ENCODE peak calls at places on chromosome 12, in nine cellular contexts. G is GM23338, W is esophagus squamous epithelium, Z is fibroblast of lung, A is HepG2, S is foreskin fibroblast, T is epithelial cell of esophagus, O is uterus, Q is fibroblast of villous mesenchyme. Y is an unnamed sample.

GRCh38 chr12:6627598-6627997 is 8.2 kb downstream of the LPAR5 start:
- DNase-seq in Q (no peak), W (no peak), Z (no peak), A (no peak), T (no peak), O (no peak), G (no peak), S (no peak), Y (no peak)

GRCh38 chr12:45244561-45245348 is 28.9 kb downstream of the ANO6 start:
- DNase-seq in S (peak), Q (peak), A (no peak), Z (peak), W (no peak), G (peak), O (no peak), T (peak), Y (no peak)

GRCh38 chr12:76608070-76608469 is 48.5 kb upstream of the OSBPL8 start:
- DNase-seq in S (no peak), A (no peak), Z (no peak), T (peak), G (peak), Q (no peak), O (no peak), W (no peak), Y (no peak)

GRCh38 chr12:64030155-64030554 is 185.7 kb downstream of the SRGAP1 start:
- DNase-seq in W (no peak), A (no peak), S (no peak), G (no peak), Q (no peak), Z (peak), T (no peak), O (no peak), Y (no peak)

GRCh38 chr12:104702565-104703139 is 245.9 kb downstream of the CHST11 start:
- DNase-seq in O (peak), T (no peak), W (no peak), Q (peak), Z (no peak), A (no peak), S (peak), G (no peak), Y (no peak)

GRCh38 chr12:3002636-3003035 is 43.4 kb downstream of the TEAD4 start:
- DNase-seq in G (no peak), O (no peak), Z (no peak), S (no peak), W (no peak), A (no peak), T (peak), Q (no peak), Y (no peak)

GRCh38 chr12:64968989-64969819 is 144.8 kb downstream of the TBC1D30 start:
- DNase-seq in Z (peak), G (peak), O (no peak), A (peak), T (peak), S (peak), W (no peak), Q (peak), Y (peak)

GRCh38 chr12:116861331-116861730 is 19.9 kb downstream of the HRK start:
- DNase-seq in A (no peak), S (peak), W (no peak), T (no peak), Z (peak), G (no peak), Q (peak), O (peak), Y (peak)

GRCh38 chr12:25130741-25131188 is 64.2 kb downstream of the DNAI7 start:
- DNase-seq in G (peak), S (peak), Q (peak), T (peak), W (no peak), O (no peak), Z (peak), A (peak), Y (no peak)

GRCh38 chr12:120199595-120200306 is 1.2 kb downstream of the RPLP0 start:
- DNase-seq in A (no peak), Q (peak), T (peak), S (peak), W (no peak), G (no peak), Z (peak), O (peak), Y (no peak)

GRCh38 chr12:126069549-126070165 is 1004.4 kb downstream of the AACS start:
- DNase-seq in G (peak), O (no peak), W (no peak), Q (peak), A (peak), S (peak), T (peak), Z (peak), Y (peak)

GRCh38 chr12:96073346-96074336 is 38.3 kb upstream of the LTA4H start:
- DNase-seq in A (no peak), T (peak), O (no peak), Q (no peak), G (peak), Z (no peak), W (no peak), S (peak), Y (no peak)

GRCh38 chr12:70449074-70449757 is 83.1 kb downstream of the KCNMB4 start:
- DNase-seq in T (peak), A (peak), G (no peak), Q (peak), O (no peak), S (peak), Z (peak), W (no peak), Y (peak)

GRCh38 chr12:121181181-121181580 is 28.7 kb upstream of the P2RX4 start:
- DNase-seq in S (peak), T (no peak), Z (peak), Q (peak), O (no peak), A (no peak), G (no peak), W (no peak), Y (no peak)

GRCh38 chr12:47818007-47818376 is 1.7 kb downstream of the HDAC7 start:
- DNase-seq in O (no peak), A (no peak), S (no peak), Q (no peak), G (no peak), Z (no peak), T (no peak), W (no peak), Y (no peak)

GRCh38 chr12:47819544-47819901 is 180 bp downstream of the HDAC7 start:
- DNase-seq in A (no peak), Q (no peak), Z (no peak), T (no peak), S (no peak), G (no peak), O (no peak), W (no peak), Y (no peak)

GRCh38 chr12:47817272-47818006 is 2.3 kb downstream of the HDAC7 start:
- DNase-seq in Z (no peak), S (peak), W (no peak), Q (no peak), G (peak), O (no peak), A (peak), T (no peak), Y (no peak)

GRCh38 chr12:47818701-47819543 is 781 bp downstream of the HDAC7 start:
- DNase-seq in G (peak), S (peak), Z (no peak), W (no peak), Q (peak), A (peak), T (no peak), O (peak), Y (no peak)

DNA sequence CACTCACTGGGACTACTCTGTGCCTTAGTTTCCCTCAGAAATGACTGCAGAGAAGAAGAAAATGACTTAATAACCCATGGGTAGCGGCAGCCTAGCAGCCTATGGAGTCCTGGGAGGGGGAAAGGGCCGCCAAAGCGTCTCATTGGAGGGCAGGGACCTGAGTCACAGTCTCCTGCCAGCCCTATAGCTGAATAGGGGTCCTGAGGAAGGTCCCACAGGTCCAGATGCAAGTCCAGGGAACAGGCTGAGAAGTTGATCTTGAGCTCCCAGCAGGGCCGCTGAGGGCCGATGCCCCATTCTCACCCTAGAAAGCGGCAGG is 1.4 kb downstream of the HDAC7 start:
- DNase-seq in Z (no peak), Q (no peak), W (no peak), T (no peak), G (peak), A (no peak), O (no peak), S (no peak), Y (no peak)
- H3K4me3 ChIP-seq in Z (peak), Q (peak), W (peak), T (peak), G (peak), A (peak), O (peak), S (peak), Y (peak)

GRCh38 chr12:113955109-113955970 is 10.8 kb downstream of the RBM19 start:
- DNase-seq in G (peak), A (peak), S (peak), W (no peak), O (no peak), Z (no peak), T (peak), Q (peak), Y (no peak)
- TF ChIP-seq CTCF in G (peak), A (peak), S (peak), W (peak), O (no peak), Z (peak), T (peak), Q (peak), Y (peak)

DNA sequence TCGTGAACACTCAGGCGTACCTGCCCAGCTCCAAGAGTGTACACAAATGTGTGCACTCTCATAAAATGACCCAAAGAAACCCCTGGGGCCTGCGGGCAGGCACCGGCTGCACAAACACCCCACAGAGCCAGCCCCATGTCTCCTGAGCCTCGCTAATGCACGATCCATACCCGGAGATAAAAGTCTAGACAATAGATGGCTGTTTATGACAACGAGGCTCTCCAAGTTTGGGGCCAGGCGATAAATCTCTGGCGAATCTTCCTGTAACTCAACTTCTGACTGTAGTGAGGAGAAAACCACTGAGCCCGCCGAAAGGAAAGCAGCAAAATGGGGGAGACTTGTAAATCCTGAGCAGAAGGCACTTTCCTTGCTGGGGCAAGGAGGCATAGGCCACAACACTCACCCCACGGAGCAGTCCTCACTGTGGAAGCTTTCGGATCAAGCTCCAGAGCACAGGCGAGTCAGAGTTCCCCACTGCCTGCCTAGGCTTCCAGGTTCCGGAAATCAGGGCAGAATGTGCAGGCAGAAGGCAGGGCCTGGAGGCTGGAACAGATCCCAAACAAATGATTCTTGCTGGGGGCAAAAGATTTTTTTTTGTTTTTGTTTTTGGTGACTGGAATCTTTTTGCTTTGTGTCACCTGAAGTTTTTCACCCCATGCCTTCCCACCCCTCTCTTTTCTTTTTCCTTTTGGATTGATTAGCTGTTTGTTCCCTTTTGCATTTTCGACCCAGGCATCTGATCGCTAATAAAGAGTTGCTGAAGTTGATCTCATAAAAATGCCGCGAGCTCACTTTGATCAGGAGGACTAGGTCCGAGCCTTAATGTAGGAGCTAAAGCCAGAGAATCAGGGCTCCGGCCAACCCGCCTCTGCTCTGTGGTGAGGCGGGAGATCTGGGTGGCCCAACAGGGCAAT is 4.5 kb upstream of the HOXC11 start:
- DNase-seq in T (no peak), O (no peak), G (no peak), S (peak), Q (no peak), W (no peak), Z (no peak), A (no peak), Y (no peak)
- H3K4me3 ChIP-seq in T (no peak), O (no peak), G (no peak), S (peak), Q (peak), W (no peak), Z (no peak), A (no peak), Y (peak)

GRCh38 chr12:85325452-85325851 is 45.4 kb downstream of the ALX1 start:
- DNase-seq in S (no peak), Q (no peak), Z (no peak), T (no peak), A (no peak), W (no peak), O (no peak), G (no peak), Y (no peak)

GRCh38 chr12:85322715-85323114 is 42.7 kb downstream of the ALX1 start:
- DNase-seq in Z (peak), Q (peak), G (no peak), A (no peak), W (no peak), O (no peak), T (no peak), S (peak), Y (no peak)
- TF ChIP-seq CTCF in Z (no peak), Q (no peak), G (no peak), A (no peak), W (no peak), O (no peak), T (no peak), S (no peak), Y (no peak)

GRCh38 chr12:52395761-52396434 is 10.2 kb downstream of the KRT82 start:
- DNase-seq in T (peak), G (peak), Z (no peak), W (no peak), A (peak), O (peak), Q (peak), S (peak), Y (no peak)

GRCh38 chr12:52400906-52401305 is 5.2 kb downstream of the KRT82 start:
- DNase-seq in O (no peak), S (no peak), Q (no peak), G (no peak), Z (no peak), T (no peak), W (no peak), A (no peak), Y (no peak)

GRCh38 chr12:52399756-52400155 is 6.4 kb downstream of the KRT82 start:
- DNase-seq in Z (no peak), A (no peak), G (no peak), O (no peak), Q (no peak), S (no peak), W (no peak), T (no peak), Y (no peak)

GRCh38 chr12:52396656-52397055 is 9.5 kb downstream of the KRT82 start:
- DNase-seq in Z (no peak), S (no peak), W (no peak), A (no peak), T (no peak), G (no peak), Q (no peak), O (no peak), Y (no peak)

GRCh38 chr12:52398176-52398575 is 8.0 kb downstream of the KRT82 start:
- DNase-seq in O (no peak), Q (no peak), Z (no peak), T (no peak), W (no peak), A (no peak), S (no peak), G (no peak), Y (no peak)
- H3K4me3 ChIP-seq in O (no peak), Q (no peak), Z (no peak), T (no peak), W (no peak), A (no peak), S (no peak), G (no peak), Y (no peak)

GRCh38 chr12:53053223-53054111 is 3.6 kb downstream of the TNS2 start:
- DNase-seq in A (peak), Z (no peak), O (peak), G (peak), W (no peak), S (peak), Q (no peak), T (peak), Y (no peak)
- TF ChIP-seq CTCF in A (peak), Z (peak), O (peak), G (peak), W (peak), S (peak), Q (peak), T (peak), Y (peak)

GRCh38 chr12:16603265-16603915 is 2.6 kb downstream of the LMO3 start:
- DNase-seq in W (no peak), A (no peak), S (no peak), O (no peak), G (no peak), T (no peak), Q (no peak), Z (no peak), Y (no peak)
- H3K4me3 ChIP-seq in W (no peak), A (no peak), S (no peak), O (no peak), G (peak), T (no peak), Q (no peak), Z (no peak), Y (no peak)

Y was measured in HFF-Myc.